ENCODE peak calls at places on chromosomes 7 and 10, in ten cellular contexts. D, H, M, Y, B, J, S, Z, F and V are unnamed samples.

GRCh38 chr7:128366986-128367385 is 5.5 kb upstream of the PRRT4 start:
- DNase-seq in B (no peak), M (no peak), Z (no peak), S (no peak), H (no peak), F (no peak), D (no peak), J (no peak), Y (no peak), V (no peak)

GRCh38 chr10:51879238-51879637 is 179.8 kb upstream of the CSTF2T start:
- DNase-seq in J (no peak), D (no peak), M (no peak), S (no peak), Z (no peak), Y (peak; percentile 54), B (peak; percentile 18), F (no peak), H (peak; percentile 98), V (peak; percentile 68)

GRCh38 chr7:69654381-69654780 is 56.1 kb downstream of the AUTS2 start:
- DNase-seq in B (no peak), M (no peak), Z (no peak), Y (no peak), H (no peak), D (no peak), F (no peak), S (no peak), J (no peak), V (no peak)

GRCh38 chr7:147182859-147183258 is 1066.3 kb downstream of the CNTNAP2 start:
- DNase-seq in D (no peak), B (no peak), S (no peak), J (no peak), H (no peak), Y (no peak), Z (no peak), F (no peak), M (no peak), V (no peak)

GRCh38 chr10:43078986-43079273 is 2.1 kb downstream of the RET start:
- DNase-seq in D (no peak), Y (no peak), M (no peak), B (peak; percentile 48), F (peak; percentile 51), Z (peak; percentile 73), J (no peak), S (no peak), H (no peak), V (peak; percentile 43)

GRCh38 chr10:4028838-4029583 is 244.0 kb upstream of the KLF6 start:
- DNase-seq in H (no peak), B (no peak), D (no peak), S (no peak), Z (no peak), F (no peak), M (no peak), J (no peak), Y (no peak), V (no peak)

GRCh38 chr10:14588084-14588937 is 186.4 kb downstream of the FAM107B start:
- DNase-seq in S (no peak), H (peak; percentile 95), F (no peak), Y (no peak), Z (peak; percentile 14), D (no peak), J (no peak), M (no peak), B (no peak), V (no peak)

GRCh38 chr7:102821994-102822747 is 73.4 kb downstream of the FAM185A start:
- DNase-seq in J (no peak), S (no peak), D (no peak), B (no peak), M (no peak), F (no peak), Y (no peak), Z (no peak), H (no peak), V (no peak)

GRCh38 chr10:10911471-10911921 is 106.2 kb upstream of the CELF2 start:
- DNase-seq in M (no peak), H (peak; percentile 96), Y (no peak), D (peak; percentile 83), Z (peak; percentile 59), S (peak; percentile 86), F (peak; percentile 79), J (peak; percentile 52), B (peak; percentile 82), V (peak; percentile 87)

GRCh38 chr7:153397459-153397858 is 637.9 kb downstream of the ACTR3B start:
- DNase-seq in J (no peak), M (no peak), F (no peak), Z (no peak), D (no peak), S (no peak), H (no peak), B (no peak), Y (no peak), V (no peak)

GRCh38 chr10:93656155-93656554 is 43.8 kb downstream of the PDE6C start:
- DNase-seq in Y (no peak), J (no peak), S (no peak), M (no peak), Z (no peak), D (no peak), F (no peak), H (no peak), B (no peak), V (no peak)

DNA sequence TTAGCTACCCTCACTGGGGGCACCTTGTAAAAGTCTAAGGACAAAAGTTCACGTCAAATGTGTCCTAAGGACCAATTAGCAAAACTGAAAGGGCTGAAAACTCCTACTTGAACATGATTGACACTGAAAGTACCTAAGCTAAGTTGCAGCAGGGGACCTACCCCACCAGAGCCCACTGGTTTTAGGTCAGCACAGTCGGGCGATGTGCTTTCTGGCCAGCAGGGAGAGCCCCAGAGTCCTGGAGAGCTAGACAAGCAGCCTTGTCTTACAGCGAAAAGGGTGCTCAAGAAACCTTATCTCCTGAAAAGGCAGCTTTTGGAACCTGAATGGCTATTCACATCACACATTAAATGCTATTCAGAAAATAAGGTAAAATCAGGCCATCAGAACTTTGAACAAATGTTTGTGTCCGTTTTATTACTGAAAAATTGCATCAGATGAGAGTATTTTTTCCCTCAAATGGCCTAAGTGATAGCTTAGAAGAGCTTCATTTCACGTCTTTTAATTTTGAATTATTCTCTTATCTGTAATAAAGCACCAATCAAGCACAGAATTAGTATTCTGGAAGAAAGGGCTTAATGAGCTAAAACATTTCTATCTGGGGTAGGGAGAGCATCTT is 52.2 kb upstream of the MKI67 start:
- DNase-seq in J (no peak), H (no peak), Y (peak; percentile 66), D (no peak), M (peak; percentile 41), F (peak; percentile 38), B (no peak), Z (peak; percentile 82), S (no peak), V (peak; percentile 48)
- TF ChIP-seq CTCF in J (no peak), H (peak; percentile 3), Y (peak; percentile 61), D (peak; percentile 45), M (peak; percentile 96), F (peak; percentile 61), B (no peak), Z (peak; percentile 80), S (peak; percentile 34), V (peak; percentile 36)

DNA sequence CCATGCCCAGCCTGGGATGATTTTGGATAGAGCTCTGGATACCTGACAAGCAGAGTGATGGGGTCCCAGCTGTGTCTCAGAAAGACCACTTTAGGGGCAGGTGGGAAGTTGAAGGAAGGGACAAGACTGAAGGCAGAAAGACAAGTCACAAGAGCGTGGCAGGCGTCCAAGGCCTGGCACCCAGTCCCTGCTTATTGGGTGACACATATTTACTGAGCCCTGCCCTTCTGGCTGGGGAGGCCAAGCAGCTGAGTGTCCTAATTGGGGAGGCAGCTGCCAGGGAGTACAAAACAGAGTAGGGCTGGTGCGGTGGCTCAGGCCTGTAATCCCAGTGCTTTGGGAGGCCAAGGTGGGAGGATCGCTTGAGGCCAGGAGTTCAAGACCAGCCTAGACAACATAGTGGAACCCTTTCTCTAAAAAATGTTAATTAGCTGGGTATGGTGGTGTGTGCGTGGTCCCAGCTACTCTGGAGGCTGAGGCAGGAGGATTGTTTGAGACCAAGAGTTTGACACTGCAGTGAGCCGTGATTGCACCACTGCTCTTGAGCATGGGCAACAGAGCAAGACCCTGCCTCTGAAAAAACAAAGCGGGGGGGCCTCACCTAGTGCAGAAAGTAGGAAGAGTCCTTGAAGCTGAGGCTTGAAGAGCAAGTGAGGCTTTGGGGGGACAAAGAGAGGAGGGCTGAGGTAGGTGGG is 53.0 kb upstream of the GTF2I start:
- DNase-seq in J (no peak), B (peak; percentile 79), Y (no peak), D (peak; percentile 75), Z (no peak), H (no peak), S (peak; percentile 81), M (no peak), F (no peak), V (no peak)
- H3K27ac ChIP-seq in J (no peak overlapping the region), B (peak overlapping the region; percentile 90), Y (no peak overlapping the region), D (peak overlapping the region; percentile 18), Z (no peak overlapping the region), H (no peak overlapping the region), S (no peak overlapping the region), M (peak overlapping the region; percentile 69), F (peak overlapping the region; percentile 34), V (peak overlapping the region; percentile 74)

DNA sequence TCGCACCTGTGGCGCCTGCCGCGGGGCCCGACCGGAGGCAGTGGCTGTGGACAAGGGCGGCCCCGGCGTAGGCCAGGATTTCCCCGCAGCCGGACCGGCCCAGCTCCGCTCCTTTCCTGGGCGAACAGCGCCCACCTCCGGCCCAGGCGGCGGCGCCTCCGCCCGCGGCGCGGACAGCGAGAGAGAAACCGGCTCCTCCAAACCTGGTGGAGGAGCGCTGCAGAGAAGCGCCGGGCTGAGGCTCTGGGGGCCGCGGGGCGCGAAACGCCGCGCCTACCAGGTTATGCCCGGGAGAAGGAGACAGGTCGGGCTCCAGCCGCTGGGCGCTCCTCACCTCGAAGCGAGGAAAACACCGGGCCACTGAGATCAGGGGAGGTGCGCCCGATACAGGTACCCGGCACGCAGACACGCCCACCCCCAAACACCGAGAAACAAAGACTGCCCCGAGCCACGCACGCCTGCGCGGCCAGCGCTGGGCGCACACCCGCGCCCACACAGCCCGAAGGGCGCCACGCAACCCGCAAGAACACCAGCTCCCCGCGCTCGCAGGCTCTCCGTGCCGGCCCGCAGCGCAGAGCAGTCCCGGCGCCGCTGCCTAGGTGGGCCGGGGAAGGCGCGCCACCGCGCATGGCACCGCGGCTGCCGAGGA is 3.3 kb downstream of the GRID1 start:
- DNase-seq in M (no peak), B (no peak), F (peak; percentile 84), D (peak; percentile 73), S (peak; percentile 85), J (no peak), Z (peak; percentile 71), H (no peak), Y (no peak), V (peak; percentile 44)
- TF ChIP-seq CTCF in M (no peak), B (peak; percentile 13), F (peak; percentile 39), D (peak; percentile 62), S (peak; percentile 49), J (peak; percentile 8), Z (peak; percentile 78), H (no peak), Y (no peak), V (peak; percentile 27)

DNA sequence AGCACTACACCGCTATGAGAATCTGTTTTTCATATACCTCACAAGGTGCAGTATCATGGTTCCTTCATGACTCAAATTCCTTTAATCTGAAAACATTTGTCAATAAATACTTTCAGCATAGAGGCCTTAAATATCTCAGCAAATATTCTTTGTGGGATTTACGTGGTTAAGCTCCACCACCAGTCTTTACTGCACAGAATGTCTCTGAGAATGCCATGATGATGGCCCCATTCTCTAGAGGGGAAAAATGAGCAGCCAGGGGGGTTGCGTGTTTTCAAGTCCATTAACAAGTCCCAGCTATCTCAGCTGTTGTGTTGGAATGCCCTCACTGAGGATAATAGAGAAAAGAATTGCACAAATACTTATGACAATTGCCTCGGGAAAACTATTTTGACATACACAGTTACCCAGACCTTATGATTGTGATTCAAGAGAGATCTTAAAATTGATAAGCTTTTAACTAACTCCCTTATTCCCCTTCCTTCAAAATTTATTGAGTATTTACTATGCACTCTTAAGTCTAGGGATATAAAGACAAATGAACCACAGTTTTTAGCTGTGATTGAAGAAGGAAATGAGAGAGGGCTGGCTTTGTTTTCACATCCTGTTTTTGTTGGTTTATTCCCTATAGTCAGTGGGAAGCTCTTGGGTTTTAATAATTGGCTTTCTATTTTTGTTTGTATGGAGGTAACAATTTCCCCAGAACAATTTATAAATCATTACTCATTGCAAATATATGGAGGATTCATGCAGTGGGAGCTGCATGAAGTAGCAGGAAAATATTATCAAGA is 176.5 kb upstream of the VWC2 start:
- DNase-seq in M (no peak), D (no peak), H (no peak), J (no peak), B (no peak), F (no peak), Y (no peak), Z (no peak), S (no peak), V (no peak)
- H3K27ac ChIP-seq in M (no peak overlapping the region), D (no peak overlapping the region), H (no peak overlapping the region), J (no peak overlapping the region), B (no peak overlapping the region), F (no peak overlapping the region), Y (no peak overlapping the region), Z (no peak overlapping the region), S (no peak overlapping the region), V (no peak overlapping the region)